ENCODE peak calls at places on chromosome X, in eight cellular contexts. One of them, this sample, is unnamed.

GRCh38 chrX:108022491-108023089 is 22.3 kb upstream of the VSIG1 start:
- DNase-seq in GM12865: no peak
- DNase-seq in choroid plexus epithelial cell: peak
- DNase-seq in fibroblast of lung: peak
- DNase-seq in central memory CD4-positive, alpha-beta T cell: no peak
- DNase-seq in stimulated activated CD4-positive, alpha-beta T cell treated with anti-CD3 and anti-CD28 coated beads, Interleukin-2, amount 100 ng/mL, for 48 hours: no peak
- DNase-seq in HEK293T: no peak
- DNase-seq in RPMI7951: no peak
- DNase-seq in this sample: no peak

GRCh38 chrX:16445166-16445752 is 204.7 kb upstream of the S100G start:
- DNase-seq in GM12865: peak
- DNase-seq in choroid plexus epithelial cell: peak
- DNase-seq in fibroblast of lung: peak
- DNase-seq in central memory CD4-positive, alpha-beta T cell: peak
- DNase-seq in stimulated activated CD4-positive, alpha-beta T cell treated with anti-CD3 and anti-CD28 coated beads, Interleukin-2, amount 100 ng/mL, for 48 hours: peak
- DNase-seq in HEK293T: peak
- DNase-seq in RPMI7951: peak
- DNase-seq in this sample: peak

GRCh38 chrX:136584545-136584944 is 52.5 kb downstream of the VGLL1 start:
- DNase-seq in GM12865: peak
- DNase-seq in choroid plexus epithelial cell: no peak
- DNase-seq in fibroblast of lung: no peak
- DNase-seq in central memory CD4-positive, alpha-beta T cell: no peak
- DNase-seq in stimulated activated CD4-positive, alpha-beta T cell treated with anti-CD3 and anti-CD28 coated beads, Interleukin-2, amount 100 ng/mL, for 48 hours: no peak
- DNase-seq in HEK293T: no peak
- DNase-seq in RPMI7951: no peak
- DNase-seq in this sample: no peak

GRCh38 chrX:13248867-13249521 is 70.9 kb downstream of the ATXN3L start:
- DNase-seq in GM12865: no peak
- DNase-seq in choroid plexus epithelial cell: no peak
- DNase-seq in fibroblast of lung: no peak
- DNase-seq in central memory CD4-positive, alpha-beta T cell: no peak
- DNase-seq in stimulated activated CD4-positive, alpha-beta T cell treated with anti-CD3 and anti-CD28 coated beads, Interleukin-2, amount 100 ng/mL, for 48 hours: no peak
- DNase-seq in HEK293T: no peak
- DNase-seq in RPMI7951: peak
- DNase-seq in this sample: no peak

GRCh38 chrX:17032351-17032750 is 85.9 kb downstream of the REPS2 start:
- DNase-seq in GM12865: no peak
- DNase-seq in choroid plexus epithelial cell: peak
- DNase-seq in fibroblast of lung: peak
- DNase-seq in central memory CD4-positive, alpha-beta T cell: no peak
- DNase-seq in stimulated activated CD4-positive, alpha-beta T cell treated with anti-CD3 and anti-CD28 coated beads, Interleukin-2, amount 100 ng/mL, for 48 hours: no peak
- DNase-seq in HEK293T: no peak
- DNase-seq in RPMI7951: peak
- DNase-seq in this sample: no peak

GRCh38 chrX:110791206-110791605 is 4.4 kb downstream of the CHRDL1 start:
- DNase-seq in GM12865: no peak
- DNase-seq in choroid plexus epithelial cell: no peak
- DNase-seq in fibroblast of lung: no peak
- DNase-seq in central memory CD4-positive, alpha-beta T cell: no peak
- DNase-seq in stimulated activated CD4-positive, alpha-beta T cell treated with anti-CD3 and anti-CD28 coated beads, Interleukin-2, amount 100 ng/mL, for 48 hours: no peak
- DNase-seq in HEK293T: no peak
- DNase-seq in RPMI7951: no peak
- DNase-seq in this sample: no peak

GRCh38 chrX:12441376-12442128 is 303.3 kb downstream of the FRMPD4 start:
- DNase-seq in GM12865: no peak
- DNase-seq in choroid plexus epithelial cell: peak
- DNase-seq in fibroblast of lung: peak
- DNase-seq in central memory CD4-positive, alpha-beta T cell: no peak
- DNase-seq in stimulated activated CD4-positive, alpha-beta T cell treated with anti-CD3 and anti-CD28 coated beads, Interleukin-2, amount 100 ng/mL, for 48 hours: no peak
- DNase-seq in HEK293T: no peak
- DNase-seq in RPMI7951: peak
- DNase-seq in this sample: no peak

GRCh38 chrX:29308726-29309125 is 721.5 kb downstream of the IL1RAPL1 start:
- DNase-seq in GM12865: no peak
- DNase-seq in choroid plexus epithelial cell: no peak
- DNase-seq in fibroblast of lung: no peak
- DNase-seq in central memory CD4-positive, alpha-beta T cell: no peak
- DNase-seq in stimulated activated CD4-positive, alpha-beta T cell treated with anti-CD3 and anti-CD28 coated beads, Interleukin-2, amount 100 ng/mL, for 48 hours: no peak
- DNase-seq in HEK293T: no peak
- DNase-seq in RPMI7951: no peak
- DNase-seq in this sample: no peak

GRCh38 chrX:154398668-154399526 is 720 bp downstream of the RPL10 start:
- DNase-seq in GM12865: peak
- DNase-seq in choroid plexus epithelial cell: peak
- DNase-seq in fibroblast of lung: peak
- DNase-seq in central memory CD4-positive, alpha-beta T cell: peak
- DNase-seq in stimulated activated CD4-positive, alpha-beta T cell treated with anti-CD3 and anti-CD28 coated beads, Interleukin-2, amount 100 ng/mL, for 48 hours: peak
- DNase-seq in HEK293T: peak
- DNase-seq in RPMI7951: peak
- DNase-seq in this sample: peak

GRCh38 chrX:96835660-96836289 is 47.9 kb upstream of the RPA4 start:
- DNase-seq in GM12865: peak
- DNase-seq in choroid plexus epithelial cell: no peak
- DNase-seq in fibroblast of lung: no peak
- DNase-seq in central memory CD4-positive, alpha-beta T cell: no peak
- DNase-seq in stimulated activated CD4-positive, alpha-beta T cell treated with anti-CD3 and anti-CD28 coated beads, Interleukin-2, amount 100 ng/mL, for 48 hours: no peak
- DNase-seq in HEK293T: no peak
- DNase-seq in RPMI7951: no peak
- DNase-seq in this sample: no peak

GRCh38 chrX:64437665-64438064 is 42.4 kb upstream of the MTMR8 start:
- DNase-seq in GM12865: no peak
- DNase-seq in choroid plexus epithelial cell: no peak
- DNase-seq in fibroblast of lung: no peak
- DNase-seq in central memory CD4-positive, alpha-beta T cell: no peak
- DNase-seq in stimulated activated CD4-positive, alpha-beta T cell treated with anti-CD3 and anti-CD28 coated beads, Interleukin-2, amount 100 ng/mL, for 48 hours: no peak
- DNase-seq in HEK293T: no peak
- DNase-seq in RPMI7951: no peak
- DNase-seq in this sample: no peak

GRCh38 chrX:134747006-134747405 is 88.7 kb upstream of the PLAC1 start:
- DNase-seq in GM12865: no peak
- DNase-seq in choroid plexus epithelial cell: no peak
- DNase-seq in fibroblast of lung: no peak
- DNase-seq in central memory CD4-positive, alpha-beta T cell: no peak
- DNase-seq in stimulated activated CD4-positive, alpha-beta T cell treated with anti-CD3 and anti-CD28 coated beads, Interleukin-2, amount 100 ng/mL, for 48 hours: no peak
- DNase-seq in HEK293T: no peak
- DNase-seq in RPMI7951: no peak
- DNase-seq in this sample: no peak

GRCh38 chrX:39000802-39001201 is 199.5 kb downstream of the MID1IP1 start:
- DNase-seq in GM12865: no peak
- DNase-seq in choroid plexus epithelial cell: no peak
- DNase-seq in fibroblast of lung: peak
- DNase-seq in central memory CD4-positive, alpha-beta T cell: no peak
- DNase-seq in stimulated activated CD4-positive, alpha-beta T cell treated with anti-CD3 and anti-CD28 coated beads, Interleukin-2, amount 100 ng/mL, for 48 hours: no peak
- DNase-seq in HEK293T: no peak
- DNase-seq in RPMI7951: peak
- DNase-seq in this sample: no peak